ENCODE peak calls at places on chromosomes 4 and X, in nine cellular contexts. R is neural crest cell; P is tibial nerve; S is effector CD4-positive, alpha-beta T cell; V is Right ventricle myocardium superior; D is T-helper 2 cell; H is iris pigment epithelial cell; F is stimulated activated CD8-positive, alpha-beta memory T cell treated with anti-CD3 and anti-CD28 coated beads, Interleukin-4, amount 100 ng/mL, for 48 hours; I is head of caudate nucleus. X is an unnamed sample.

GRCh38 chr4:78938868-78939666 is at the start of gene PAQR3:
- DNase-seq in R (peak), P (peak), S (peak), V (peak), D (peak), H (peak), F (peak), I (peak), X (peak)

GRCh38 chrX:114985967-114986592 is 31.3 kb downstream of the IL13RA2 start:
- DNase-seq in R (no peak), P (no peak), S (no peak), V (no peak), D (no peak), H (no peak), F (no peak), I (no peak), X (no peak)

GRCh38 chr4:78379991-78380739 is 171.4 kb upstream of the ANXA3 start:
- DNase-seq in R (no peak), P (no peak), S (no peak), V (no peak), D (no peak), H (peak), F (no peak), I (no peak), X (no peak)

GRCh38 chrX:115625577-115626301 is 64.8 kb downstream of the PLS3 start:
- DNase-seq in R (no peak), P (peak), S (no peak), V (no peak), D (no peak), H (peak), F (no peak), I (no peak), X (no peak)

GRCh38 chrX:98379134-98379533 is 1495.4 kb downstream of the RPA4 start:
- DNase-seq in R (no peak), P (no peak), S (no peak), V (no peak), D (no peak), H (no peak), F (no peak), I (no peak), X (no peak)

GRCh38 chr4:3809451-3810110 is 43.4 kb downstream of the ADRA2C start:
- DNase-seq in R (no peak), P (no peak), S (no peak), V (no peak), D (no peak), H (no peak), F (no peak), I (no peak), X (no peak)

GRCh38 chr4:1293981-1294380 is 4.3 kb downstream of the MAEA start:
- DNase-seq in R (no peak), P (no peak), S (no peak), V (peak), D (no peak), H (peak), F (no peak), I (no peak), X (no peak)

GRCh38 chr4:92182736-92183407 is 120.9 kb upstream of the GRID2 start:
- DNase-seq in R (no peak), P (no peak), S (no peak), V (no peak), D (no peak), H (no peak), F (no peak), I (no peak), X (no peak)

GRCh38 chr4:8765631-8766590 is 105.7 kb downstream of the HMX1 start:
- DNase-seq in R (no peak), P (no peak), S (no peak), V (peak), D (no peak), H (no peak), F (no peak), I (no peak), X (no peak)

GRCh38 chrX:41518127-41518840 is 71.1 kb downstream of the NYX start:
- DNase-seq in R (no peak), P (no peak), S (no peak), V (no peak), D (peak), H (no peak), F (peak), I (no peak), X (no peak)

GRCh38 chr4:3037957-3038451 is 36.3 kb downstream of the HTT-AS start:
- DNase-seq in R (no peak), P (no peak), S (no peak), V (peak), D (peak), H (no peak), F (no peak), I (no peak), X (no peak)

GRCh38 chr4:176534566-176534965 is 214.8 kb downstream of the SPCS3 start:
- DNase-seq in R (no peak), P (no peak), S (no peak), V (no peak), D (no peak), H (peak), F (no peak), I (no peak), X (no peak)

GRCh38 chrX:119093991-119094741 is 21.4 kb downstream of the CT47C1 start:
- DNase-seq in R (no peak), P (no peak), S (no peak), V (no peak), D (no peak), H (peak), F (no peak), I (no peak), X (no peak)

GRCh38 chr4:40662962-40663604 is 33.4 kb upstream of the RBM47 start:
- DNase-seq in R (no peak), P (no peak), S (no peak), V (no peak), D (peak), H (peak), F (peak), I (no peak), X (no peak)

GRCh38 chr4:113901994-113902787 is 77.3 kb downstream of the ARSJ start:
- DNase-seq in R (no peak), P (no peak), S (peak), V (no peak), D (peak), H (no peak), F (peak), I (no peak), X (no peak)

GRCh38 chrX:7270018-7270417 is 122.1 kb upstream of the PUDP start:
- DNase-seq in R (no peak), P (no peak), S (no peak), V (no peak), D (no peak), H (peak), F (no peak), I (no peak), X (no peak)

GRCh38 chrX:54659547-54659946 is 129.5 kb downstream of the GNL3L start:
- DNase-seq in R (no peak), P (no peak), S (no peak), V (no peak), D (no peak), H (no peak), F (no peak), I (no peak), X (no peak)

GRCh38 chr4:174283507-174284180 is at the start of the genes CEP44 and FBXO8:
- DNase-seq in R (peak), P (peak), S (peak), V (peak), D (peak), H (peak), F (peak), I (peak), X (peak)

GRCh38 chr4:24475756-24476155 is 108.6 kb downstream of the DHX15 start:
- DNase-seq in R (no peak), P (no peak), S (no peak), V (no peak), D (no peak), H (no peak), F (no peak), I (no peak), X (no peak)

GRCh38 chr4:6092131-6092530 is 73.9 kb upstream of the C4orf50 start:
- DNase-seq in R (no peak), P (no peak), S (no peak), V (no peak), D (peak), H (no peak), F (no peak), I (peak), X (no peak)

GRCh38 chr4:32775049-32775448 is 2054.9 kb downstream of the PCDH7 start:
- DNase-seq in R (no peak), P (no peak), S (no peak), V (no peak), D (no peak), H (peak), F (no peak), I (no peak), X (no peak)

GRCh38 chr4:16505726-16506125 is 279.5 kb upstream of the TAPT1 start:
- DNase-seq in R (no peak), P (no peak), S (no peak), V (no peak), D (no peak), H (no peak), F (no peak), I (no peak), X (no peak)

GRCh38 chrX:29231800-29232199 is 644.6 kb downstream of the IL1RAPL1 start:
- DNase-seq in R (no peak), P (no peak), S (no peak), V (no peak), D (no peak), H (no peak), F (no peak), I (no peak), X (no peak)

GRCh38 chr4:127124919-127125318 is 507.8 kb upstream of the INTU start:
- DNase-seq in R (no peak), P (no peak), S (no peak), V (no peak), D (no peak), H (peak), F (no peak), I (no peak), X (no peak)

X was measured in substantia nigra.